ENCODE peak calls at places on chromosomes 4 and X, in five cellular contexts. Y is IMR-90, G is B cell, U is right atrium auricular region, C is heart left ventricle. S is an unnamed sample.

GRCh38 chr4:1895971-1896657 is 24.9 kb downstream of the NSD2 start:
- DNase-seq in U (no peak), G (no peak), C (no peak), Y (no peak), S (no peak)

GRCh38 chr4:9996319-9997110 is 24.8 kb downstream of the SLC2A9 start:
- DNase-seq in G (no peak), C (no peak), U (peak), Y (peak), S (no peak)

GRCh38 chr4:134952305-134952704 is 750.7 kb upstream of the PABPC4L start:
- DNase-seq in U (no peak), C (no peak), G (no peak), Y (no peak), S (no peak)

GRCh38 chrX:136376713-136377112 is 76.0 kb downstream of the ADGRG4 start:
- DNase-seq in Y (no peak), C (no peak), G (no peak), U (no peak), S (no peak)

GRCh38 chr4:80897537-80898303 is 132.8 kb upstream of the BMP3 start:
- DNase-seq in C (no peak), G (no peak), Y (no peak), U (no peak), S (no peak)

GRCh38 chrX:123675154-123675553 is 57.7 kb downstream of the THOC2 start:
- DNase-seq in G (no peak), Y (no peak), U (no peak), C (no peak), S (no peak)

GRCh38 chrX:37746268-37746931 is 33.5 kb upstream of the CYBB start:
- DNase-seq in U (no peak), C (no peak), Y (no peak), G (peak), S (peak)

GRCh38 chr4:11050766-11051165 is 366.2 kb upstream of the CLNK start:
- DNase-seq in Y (no peak), C (no peak), G (no peak), U (no peak), S (no peak)

GRCh38 chrX:94831364-94831763 is 1157.4 kb downstream of the FAM133A start:
- DNase-seq in G (no peak), C (no peak), U (no peak), Y (peak), S (no peak)

GRCh38 chr4:115222061-115222460 is 108.6 kb upstream of the NDST4 start:
- DNase-seq in Y (no peak), C (no peak), U (no peak), G (no peak), S (no peak)

GRCh38 chrX:33195698-33196097 is 15.7 kb downstream of the DMD start:
- DNase-seq in Y (peak), G (no peak), C (no peak), U (no peak), S (no peak)

GRCh38 chrX:28498658-28499057 is 88.6 kb upstream of the IL1RAPL1 start:
- DNase-seq in U (no peak), Y (peak), C (no peak), G (no peak), S (no peak)

GRCh38 chr4:108375434-108375833 is 206.7 kb upstream of the LEF1 start:
- DNase-seq in G (no peak), C (no peak), U (no peak), Y (no peak), S (no peak)

GRCh38 chr4:66475596-66475995 is 805.3 kb upstream of the EPHA5 start:
- DNase-seq in U (no peak), Y (no peak), C (no peak), G (no peak), S (no peak)

GRCh38 chr4:6527683-6528595 is 47.0 kb upstream of the MAN2B2 start:
- DNase-seq in Y (no peak), U (no peak), C (no peak), G (no peak), S (no peak)

GRCh38 chr4:183905593-183906485 is 732 bp downstream of the STOX2 start:
- DNase-seq in C (peak), U (no peak), Y (peak), G (no peak), S (peak)

GRCh38 chr4:680931-681645 is 6.7 kb downstream of the MYL5 start:
- DNase-seq in Y (no peak), U (no peak), C (peak), G (peak), S (peak)

GRCh38 chr4:41396214-41396613 is 139.5 kb downstream of the UCHL1 start:
- DNase-seq in G (no peak), Y (no peak), U (no peak), C (no peak), S (no peak)

GRCh38 chr4:30916337-30917274 is 196.4 kb downstream of the PCDH7 start:
- DNase-seq in C (no peak), U (no peak), G (no peak), Y (no peak), S (no peak)

GRCh38 chr4:95524722-95525121 is 24.1 kb downstream of the UNC5C start:
- DNase-seq in C (no peak), U (no peak), G (no peak), Y (no peak), S (no peak)

GRCh38 chr4:73451404-73451803 is 15.4 kb downstream of the AFP start:
- DNase-seq in U (no peak), C (no peak), Y (peak), G (no peak), S (no peak)

GRCh38 chr4:145564540-145564939 is 54.6 kb upstream of the MMAA start:
- DNase-seq in C (no peak), G (no peak), Y (no peak), U (no peak), S (no peak)

GRCh38 chrX:108584617-108585211 is 145.1 kb downstream of the COL4A5 start:
- DNase-seq in U (no peak), Y (no peak), C (no peak), G (no peak), S (no peak)

GRCh38 chr4:114108869-114109268 is 129.4 kb upstream of the ARSJ start:
- DNase-seq in Y (peak), U (no peak), C (no peak), G (no peak), S (no peak)

GRCh38 chr4:186765138-186765537 is 41.5 kb upstream of the FAT1 start:
- DNase-seq in G (no peak), Y (peak), C (no peak), U (no peak), S (no peak)

GRCh38 chr4:91065117-91065516 is 937.9 kb downstream of the CCSER1 start:
- DNase-seq in C (no peak), Y (no peak), U (no peak), G (no peak), S (no peak)

GRCh38 chrX:17030580-17031285 is 84.3 kb downstream of the REPS2 start:
- DNase-seq in C (no peak), U (no peak), Y (no peak), G (no peak), S (no peak)

GRCh38 chrX:17031827-17032226 is 85.4 kb downstream of the REPS2 start:
- DNase-seq in C (no peak), Y (no peak), U (no peak), G (no peak), S (no peak)

GRCh38 chrX:17030092-17030491 is 83.6 kb downstream of the REPS2 start:
- DNase-seq in G (peak), U (no peak), Y (no peak), C (no peak), S (no peak)

GRCh38 chrX:17033225-17033624 is 86.8 kb downstream of the REPS2 start:
- DNase-seq in U (no peak), G (no peak), Y (no peak), C (no peak), S (no peak)

DNA sequence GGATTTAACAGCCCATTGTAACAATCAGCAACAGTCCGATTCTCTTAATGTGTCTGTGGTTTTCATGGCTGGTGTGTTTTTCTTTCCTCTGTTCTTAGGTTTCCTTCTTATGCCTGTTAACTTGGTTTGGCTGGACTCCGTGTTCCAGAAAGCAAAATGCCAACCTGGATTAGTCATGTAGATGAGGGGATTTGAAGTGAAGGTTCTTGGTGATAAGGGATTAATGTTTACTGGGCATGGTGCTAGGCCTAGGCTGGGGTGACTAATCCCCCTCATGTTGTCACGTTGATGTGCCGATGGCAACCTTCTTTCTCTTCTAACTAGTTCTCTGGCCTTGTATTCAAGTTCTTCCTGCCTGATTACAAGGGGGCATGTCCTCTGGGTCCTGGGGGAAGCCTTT is 85.9 kb downstream of the REPS2 start:
- DNase-seq in Y (no peak), G (no peak), C (no peak), U (no peak), S (no peak)
- TF ChIP-seq CTCF in Y (no peak), G (no peak), C (no peak), U (no peak), S (no peak)

GRCh38 chrX:119252716-119253115 is 16.6 kb downstream of the PGRMC1 start:
- DNase-seq in G (no peak), U (no peak), C (no peak), Y (no peak), S (no peak)

GRCh38 chrX:119247702-119248101 is 11.6 kb downstream of the PGRMC1 start:
- DNase-seq in Y (no peak), G (no peak), U (no peak), C (no peak), S (no peak)

GRCh38 chrX:119251381-119251780 is 15.3 kb downstream of the PGRMC1 start:
- DNase-seq in C (no peak), U (no peak), G (no peak), Y (no peak), S (no peak)

DNA sequence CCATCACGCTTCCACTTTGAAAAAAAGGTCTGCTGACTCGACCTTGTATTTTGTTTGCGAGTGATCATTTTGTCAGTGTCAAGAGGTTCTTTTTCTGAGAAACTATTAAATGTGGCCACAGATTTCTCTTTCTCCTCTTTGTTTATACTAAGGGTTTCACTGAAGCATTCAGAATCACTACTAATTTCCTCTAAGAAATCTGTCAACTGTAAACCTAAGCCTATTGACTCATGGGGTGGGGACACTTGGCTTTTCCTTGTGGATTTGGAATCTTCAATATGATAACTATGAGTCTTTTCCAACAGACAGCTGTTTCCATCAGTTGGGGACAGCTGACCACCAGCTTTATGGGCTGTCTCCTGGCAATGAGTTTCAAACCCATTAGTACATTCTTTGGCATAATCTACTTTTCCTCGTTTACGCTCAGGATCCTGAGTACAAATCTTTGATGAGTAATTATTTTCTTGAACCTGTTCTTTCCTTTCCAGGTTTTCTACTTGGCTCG is 13.8 kb downstream of the PGRMC1 start:
- DNase-seq in Y (no peak), U (no peak), G (no peak), C (no peak), S (no peak)
- TF ChIP-seq CTCF in Y (no peak), U (no peak), G (no peak), C (no peak), S (no peak)

GRCh38 chr4:182141046-182141445 is 102.2 kb upstream of the TENM3 start:
- DNase-seq in C (no peak), G (no peak), U (no peak), Y (no peak), S (no peak)
- TF ChIP-seq CTCF in C (no peak), G (no peak), U (no peak), Y (no peak), S (no peak)

GRCh38 chr4:87390931-87391782 is at the start of gene HSD17B11:
- DNase-seq in G (peak), U (peak), C (peak), Y (peak), S (peak)
- TF ChIP-seq CTCF in G (no peak), U (no peak), C (no peak), Y (peak), S (no peak)

S was measured in GM20000.